ENCODE peak calls at places on chromosome 15, in six cellular contexts. N is activated CD4-positive, alpha-beta T cell treated with anti-CD3 and anti-CD28 coated beads, Interleukin-2, amount 50 U/mL, for 4 hours; A is posterior vena cava; B is pancreas; Y is pons; J is Peyer's patch. K is an unnamed sample.

GRCh38 chr15:93358171-93359036 is 269.4 kb upstream of the RGMA start:
- DNase-seq in N (no peak), A (no peak), B (no peak), Y (no peak), J (no peak), K (no peak)

GRCh38 chr15:27492021-27492621 is 521.1 kb downstream of the GABRG3 start:
- DNase-seq in N (no peak), A (peak), B (no peak), Y (peak), J (no peak), K (no peak)

GRCh38 chr15:40584191-40584590 is 9.9 kb upstream of the KNL1 start:
- DNase-seq in N (no peak), A (no peak), B (no peak), Y (peak), J (no peak), K (no peak)

GRCh38 chr15:96354731-96355560 is 24.4 kb downstream of the NR2F2 start:
- DNase-seq in N (no peak), A (no peak), B (no peak), Y (no peak), J (no peak), K (no peak)

GRCh38 chr15:45377630-45378148 is 655 bp downstream of the GATM start:
- DNase-seq in N (no peak), A (peak), B (peak), Y (no peak), J (peak), K (no peak)

GRCh38 chr15:68186671-68187397 is 18.3 kb downstream of the CALML4 start:
- DNase-seq in N (no peak), A (no peak), B (no peak), Y (no peak), J (no peak), K (no peak)

GRCh38 chr15:58438956-58439355 is 7.2 kb downstream of the LIPC start:
- DNase-seq in N (peak), A (no peak), B (no peak), Y (no peak), J (peak), K (no peak)

GRCh38 chr15:99555089-99555488 is 10.7 kb upstream of the MEF2A start:
- DNase-seq in N (no peak), A (no peak), B (no peak), Y (no peak), J (no peak), K (no peak)

GRCh38 chr15:78691167-78691872 is 50.3 kb upstream of the CHRNB4 start:
- DNase-seq in N (no peak), A (no peak), B (no peak), Y (no peak), J (no peak), K (no peak)

GRCh38 chr15:74027688-74028087 is 33.2 kb downstream of the PML start:
- DNase-seq in N (no peak), A (peak), B (no peak), Y (no peak), J (no peak), K (no peak)

GRCh38 chr15:64089553-64090280 is 3.9 kb downstream of the CIAO2A start:
- DNase-seq in N (no peak), A (no peak), B (no peak), Y (peak), J (no peak), K (no peak)

K was measured in T-helper 2 cell treated with Interferon-gamma antibody and Interleukin-4, amounts not matched to agents 5 μg/mL and 100 μg/mL, for 36 hours.